ENCODE peak calls at places on chromosomes 11 and 22, in nine cellular contexts. L, B, T, E, U, Y, J, G and W are unnamed samples.

GRCh38 chr22:49930128-49930527 is 11.7 kb downstream of the CRELD2 start:
- DNase-seq in L (no peak), B (no peak), T (no peak), E (no peak), U (peak; percentile 25), Y (no peak), J (no peak), G (no peak), W (no peak)

GRCh38 chr22:26658161-26658560 is 773 bp downstream of the MIAT start:
- DNase-seq in L (no peak), B (no peak), T (no peak), E (no peak), U (no peak), Y (no peak), J (peak; percentile 36), G (no peak), W (no peak)

GRCh38 chr11:86790867-86791849 is 9.2 kb upstream of the PRSS23 start:
- DNase-seq in L (no peak), B (no peak), T (no peak), E (no peak), U (no peak), Y (no peak), J (no peak), G (no peak), W (no peak)

GRCh38 chr11:57552479-57552878 is 15.0 kb downstream of the UBE2L6 start:
- DNase-seq in L (no peak), B (no peak), T (no peak), E (no peak), U (no peak), Y (no peak), J (no peak), G (no peak), W (no peak)

GRCh38 chr11:85815186-85815911 is 4.4 kb upstream of the SYTL2 start:
- DNase-seq in L (no peak), B (peak; percentile 51), T (no peak), E (no peak), U (no peak), Y (no peak), J (no peak), G (peak; percentile 94), W (peak; percentile 21)

GRCh38 chr11:115391162-115391561 is 113.1 kb downstream of the CADM1 start:
- DNase-seq in L (no peak), B (no peak), T (no peak), E (no peak), U (no peak), Y (no peak), J (no peak), G (no peak), W (no peak)

GRCh38 chr22:24761888-24762675 is 12.4 kb downstream of the PIWIL3 start:
- DNase-seq in L (no peak), B (no peak), T (no peak), E (no peak), U (no peak), Y (no peak), J (no peak), G (no peak), W (no peak)

GRCh38 chr11:84890706-84891105 is 736.4 kb downstream of the DLG2 start:
- DNase-seq in L (no peak), B (no peak), T (no peak), E (peak; percentile 21), U (no peak), Y (no peak), J (no peak), G (no peak), W (no peak)

GRCh38 chr11:63738720-63739360 is 29.7 kb downstream of the ZFTA start:
- DNase-seq in L (peak; percentile 90), B (peak; percentile 49), T (peak; percentile 67), E (peak; percentile 84), U (peak; percentile 80), Y (peak; percentile 83), J (peak; percentile 86), G (peak; percentile 64), W (peak; percentile 54)

GRCh38 chr11:62556102-62556871 is 9.7 kb upstream of the AHNAK start:
- DNase-seq in L (peak; percentile 95), B (peak; percentile 94), T (peak; percentile 71), E (peak; percentile 87), U (peak; percentile 97), Y (peak; percentile 66), J (peak; percentile 95), G (peak; percentile 98), W (peak; percentile 97)

GRCh38 chr22:48305726-48306235 is 1521.9 kb downstream of the BRD1 start:
- DNase-seq in L (no peak), B (no peak), T (no peak), E (no peak), U (no peak), Y (no peak), J (no peak), G (no peak), W (no peak)

GRCh38 chr11:40316171-40316570 is 1143.3 kb downstream of the LRRC4C start:
- DNase-seq in L (no peak), B (no peak), T (no peak), E (no peak), U (no peak), Y (no peak), J (no peak), G (no peak), W (no peak)

GRCh38 chr11:124329787-124330478 is 9.9 kb upstream of the OR8D2 start:
- DNase-seq in L (no peak), B (no peak), T (no peak), E (no peak), U (peak; percentile 21), Y (peak; percentile 0), J (no peak), G (peak; percentile 30), W (no peak)

GRCh38 chr11:43555811-43556210 is 124.7 kb upstream of the HSD17B12 start:
- DNase-seq in L (no peak), B (no peak), T (no peak), E (no peak), U (peak; percentile 6), Y (peak; percentile 37), J (no peak), G (peak; percentile 31), W (no peak)

GRCh38 chr11:6320411-6321207 is at the start of gene CAVIN3:
- DNase-seq in L (peak; percentile 93), B (peak; percentile 64), T (no peak), E (peak; percentile 84), U (peak; percentile 89), Y (no peak), J (peak; percentile 93), G (peak; percentile 93), W (no peak)

GRCh38 chr11:73430326-73430725 is 54.1 kb downstream of the RELT start:
- DNase-seq in L (peak; percentile 31), B (no peak), T (no peak), E (no peak), U (no peak), Y (no peak), J (no peak), G (no peak), W (no peak)

GRCh38 chr11:71948314-71949027 is 19.6 kb downstream of the RNF121 start:
- DNase-seq in L (no peak), B (no peak), T (peak; percentile 36), E (peak; percentile 53), U (no peak), Y (no peak), J (no peak), G (no peak), W (no peak)

GRCh38 chr22:37467556-37467955 is 18.6 kb downstream of the MFNG start:
- DNase-seq in L (peak; percentile 28), B (no peak), T (no peak), E (no peak), U (no peak), Y (no peak), J (no peak), G (no peak), W (no peak)

GRCh38 chr22:37566329-37566837 is 6.1 kb downstream of the CDC42EP1 start:
- DNase-seq in L (no peak), B (no peak), T (no peak), E (no peak), U (no peak), Y (no peak), J (peak; percentile 74), G (no peak), W (no peak)

GRCh38 chr22:22235564-22235963 is 9.0 kb upstream of the VPREB1 start:
- DNase-seq in L (peak; percentile 86), B (no peak), T (peak; percentile 7), E (peak; percentile 31), U (peak; percentile 49), Y (peak; percentile 3), J (peak; percentile 81), G (no peak), W (no peak)

GRCh38 chr11:112345708-112346107 is 85.0 kb upstream of the PLET1 start:
- DNase-seq in L (peak; percentile 86), B (no peak), T (no peak), E (no peak), U (no peak), Y (no peak), J (no peak), G (peak; percentile 20), W (no peak)